ENCODE peak calls at places on chromosomes 4 and X, in six cellular contexts. J is HepG2, N is HCT116, Q is H1, M is GM12878, I is K562. K is an unnamed sample.

GRCh38 chr4:75662626-75663025 is 10.6 kb downstream of the G3BP2 start:
- DNase-seq in J (no peak), N (no peak), Q (no peak), M (no peak), I (no peak), K (no peak)

GRCh38 chr4:10750714-10751113 is 66.1 kb upstream of the CLNK start:
- DNase-seq in J (no peak), N (no peak), Q (no peak), M (no peak), I (no peak), K (no peak)

GRCh38 chrX:358651-359143 is 28.0 kb downstream of the PPP2R3B start:
- DNase-seq in J (no peak), N (no peak), Q (no peak), M (no peak), I (no peak), K (no peak)

GRCh38 chr4:24915121-24915922 is 2.5 kb upstream of the CCDC149 start:
- DNase-seq in J (peak), N (no peak), Q (no peak), M (no peak), I (no peak), K (no peak)

GRCh38 chr4:69995526-69996016 is at the start of gene STATH:
- DNase-seq in J (no peak), N (no peak), Q (no peak), M (no peak), I (no peak), K (no peak)

GRCh38 chr4:3075652-3075981 is 1.1 kb downstream of the HTT start:
- DNase-seq in J (no peak), N (no peak), Q (no peak), M (no peak), I (no peak), K (no peak)

GRCh38 chr4:54741161-54741560 is 83.4 kb downstream of the KIT start:
- DNase-seq in J (no peak), N (no peak), Q (no peak), M (no peak), I (no peak), K (no peak)

GRCh38 chr4:101349346-101350064 is 2.2 kb upstream of the PPP3CA start:
- DNase-seq in J (no peak), N (peak), Q (no peak), M (no peak), I (no peak), K (peak)

GRCh38 chrX:13219990-13220764 is 99.7 kb downstream of the ATXN3L start:
- DNase-seq in J (no peak), N (no peak), Q (no peak), M (no peak), I (no peak), K (no peak)

GRCh38 chr4:19455196-19455595 is 796.5 kb upstream of the SLIT2 start:
- DNase-seq in J (no peak), N (peak), Q (no peak), M (no peak), I (no peak), K (no peak)

GRCh38 chrX:108025954-108026616 is 18.8 kb upstream of the VSIG1 start:
- DNase-seq in J (no peak), N (no peak), Q (no peak), M (no peak), I (no peak), K (no peak)

GRCh38 chr4:133154725-133155124 is 5.6 kb downstream of the PCDH10 start:
- DNase-seq in J (peak), N (peak), Q (no peak), M (no peak), I (no peak), K (peak)

GRCh38 chrX:22314692-22315091 is 42.0 kb downstream of the CBLL2 start:
- DNase-seq in J (no peak), N (no peak), Q (no peak), M (no peak), I (no peak), K (no peak)

GRCh38 chr4:8228319-8229250 is 29.5 kb downstream of the SH3TC1 start:
- DNase-seq in J (no peak), N (no peak), Q (no peak), M (peak), I (peak), K (no peak)

GRCh38 chrX:11629593-11630211 is 36.0 kb downstream of the ARHGAP6 start:
- DNase-seq in J (no peak), N (no peak), Q (no peak), M (no peak), I (no peak), K (no peak)

GRCh38 chr4:165721815-165722214 is 151.2 kb upstream of the TLL1 start:
- DNase-seq in J (no peak), N (no peak), Q (no peak), M (no peak), I (no peak), K (no peak)

GRCh38 chr4:183870997-183871396 is 34.1 kb upstream of the STOX2 start:
- DNase-seq in J (no peak), N (no peak), Q (no peak), M (no peak), I (no peak), K (no peak)

GRCh38 chr4:26936284-26937065 is 75.8 kb downstream of the STIM2 start:
- DNase-seq in J (peak), N (no peak), Q (no peak), M (no peak), I (peak), K (no peak)

GRCh38 chrX:69107231-69107739 is 58.0 kb downstream of the PJA1 start:
- DNase-seq in J (no peak), N (no peak), Q (peak), M (no peak), I (peak), K (no peak)

GRCh38 chr4:47531241-47531953 is 46.3 kb downstream of the ATP10D start:
- DNase-seq in J (peak), N (no peak), Q (no peak), M (peak), I (no peak), K (no peak)

GRCh38 chr4:14336656-14337055 is 665.6 kb upstream of the CPEB2 start:
- DNase-seq in J (no peak), N (no peak), Q (no peak), M (no peak), I (no peak), K (no peak)

GRCh38 chrX:130120746-130121504 is 10.6 kb upstream of the ELF4 start:
- DNase-seq in J (peak), N (no peak), Q (no peak), M (no peak), I (peak), K (peak)
- TF ChIP-seq YY1 in J (no peak), N (no peak), Q (no peak), M (peak), I (peak), K (no peak)

GRCh38 chr4:112214397-112215264 is 17.0 kb upstream of the AP1AR start:
- DNase-seq in J (peak), N (peak), Q (no peak), M (no peak), I (peak), K (peak)
- TF ChIP-seq CTCF in J (peak), N (peak), Q (no peak), M (peak), I (peak), K (peak)

GRCh38 chr4:77175201-77175610 is 18.2 kb downstream of the CCNG2 start:
- DNase-seq in J (no peak), N (no peak), Q (peak), M (no peak), I (no peak), K (no peak)
- TF ChIP-seq YY1 in J (no peak), N (no peak), Q (no peak), M (no peak), I (no peak), K (no peak)

DNA sequence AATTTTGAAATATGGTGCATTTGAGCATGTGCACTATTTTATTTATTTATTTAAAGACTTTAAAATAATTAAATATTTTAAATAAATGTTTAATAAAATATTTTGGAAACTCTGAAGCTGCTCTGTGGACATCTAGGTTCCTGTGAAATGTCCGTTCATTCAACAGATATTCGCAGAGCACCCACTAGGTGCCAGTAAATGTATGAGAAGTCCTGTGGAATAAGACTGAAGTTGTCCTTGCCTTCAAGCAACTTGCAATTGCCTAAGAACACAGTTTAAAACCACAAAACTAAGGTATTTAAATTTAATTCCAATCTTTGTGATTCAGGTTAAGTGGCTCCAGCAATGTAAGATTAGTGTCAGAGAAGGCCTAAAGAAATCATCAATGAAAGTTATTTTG is 306.7 kb downstream of the GBA3 start:
- DNase-seq in J (peak), N (no peak), Q (no peak), M (no peak), I (no peak), K (no peak)
- TF ChIP-seq CTCF in J (peak), N (no peak), Q (peak), M (no peak), I (no peak), K (peak)

GRCh38 chrX:133294126-133294525 is 76.0 kb upstream of the TFDP3 start:
- DNase-seq in J (no peak), N (no peak), Q (no peak), M (no peak), I (no peak), K (no peak)
- TF ChIP-seq YY1 in J (no peak), N (no peak), Q (no peak), M (no peak), I (no peak), K (no peak)

GRCh38 chrX:15143050-15143824 is 126.6 kb downstream of the ASB9 start:
- DNase-seq in J (peak), N (peak), Q (no peak), M (no peak), I (peak), K (peak)

GRCh38 chrX:15142084-15142715 is 127.7 kb downstream of the ASB9 start:
- DNase-seq in J (peak), N (no peak), Q (no peak), M (no peak), I (no peak), K (no peak)

GRCh38 chrX:15143825-15144121 is 126.1 kb downstream of the ASB9 start:
- DNase-seq in J (no peak), N (no peak), Q (no peak), M (no peak), I (no peak), K (no peak)

GRCh38 chrX:15150578-15150977 is 119.3 kb downstream of the ASB9 start:
- DNase-seq in J (no peak), N (no peak), Q (no peak), M (no peak), I (no peak), K (no peak)

GRCh38 chrX:15146515-15146914 is 123.4 kb downstream of the ASB9 start:
- DNase-seq in J (no peak), N (no peak), Q (no peak), M (no peak), I (peak), K (peak)
- TF ChIP-seq CTCF in J (peak), N (peak), Q (peak), M (no peak), I (peak), K (peak)

GRCh38 chrX:45553417-45553816 is 352.7 kb upstream of the DIPK2B start:
- DNase-seq in J (no peak), N (no peak), Q (no peak), M (no peak), I (no peak), K (no peak)

DNA sequence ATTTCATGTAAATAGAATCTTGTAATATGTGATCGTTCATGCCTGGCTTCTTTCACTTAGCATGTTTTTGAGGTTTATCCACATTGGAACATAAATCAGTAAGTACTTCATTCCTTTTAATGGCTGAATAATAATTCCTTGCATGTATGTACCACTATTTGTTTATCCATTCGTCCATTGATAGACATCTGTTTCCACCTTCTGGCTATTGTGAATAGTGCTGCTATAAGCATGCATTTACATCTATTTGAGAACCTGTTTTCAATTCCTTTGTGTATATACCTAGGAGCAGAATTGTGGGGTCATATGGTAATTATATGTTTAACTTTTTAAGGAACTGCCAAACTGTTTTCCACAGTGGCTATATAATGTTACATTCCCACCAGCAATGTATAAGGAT is 356.7 kb upstream of the DIPK2B start:
- DNase-seq in J (no peak), N (no peak), Q (no peak), M (no peak), I (no peak), K (no peak)
- TF ChIP-seq YY1 in J (no peak), N (no peak), Q (no peak), M (no peak), I (no peak), K (no peak)